ENCODE peak calls at places on chromosomes 11 and 22, in ten cellular contexts. One of them, this sample, is unnamed.

GRCh38 chr22:28015676-28016601 is 96.9 kb upstream of the PITPNB start:
- DNase-seq in heart left ventricle: peak; percentile 27
- DNase-seq in sigmoid colon: peak; percentile 58
- DNase-seq in transverse colon: peak; percentile 6
- DNase-seq in adrenal gland: no peak
- DNase-seq in suprapubic skin: peak; percentile 64
- DNase-seq in IMR-90: no peak
- DNase-seq in ovary: peak; percentile 25
- DNase-seq in Peyer's patch: no peak
- DNase-seq in uterus: peak; percentile 11
- DNase-seq in this sample: peak; percentile 52

GRCh38 chr11:33553486-33553885 is 147.1 kb downstream of the C11orf91 start:
- DNase-seq in adrenal gland: no peak
- DNase-seq in Peyer's patch: no peak
- DNase-seq in transverse colon: no peak
- DNase-seq in heart left ventricle: no peak
- DNase-seq in IMR-90: peak; percentile 43
- DNase-seq in suprapubic skin: no peak
- DNase-seq in sigmoid colon: no peak
- DNase-seq in uterus: no peak
- DNase-seq in ovary: no peak
- DNase-seq in this sample: no peak

GRCh38 chr11:128391809-128392208 is 195.5 kb downstream of the ETS1 start:
- DNase-seq in transverse colon: no peak
- DNase-seq in heart left ventricle: no peak
- DNase-seq in uterus: no peak
- DNase-seq in IMR-90: no peak
- DNase-seq in adrenal gland: no peak
- DNase-seq in Peyer's patch: no peak
- DNase-seq in ovary: no peak
- DNase-seq in suprapubic skin: no peak
- DNase-seq in sigmoid colon: no peak
- DNase-seq in this sample: no peak

GRCh38 chr11:61639816-61640443 is 40.3 kb upstream of the DAGLA start:
- DNase-seq in uterus: no peak
- DNase-seq in adrenal gland: no peak
- DNase-seq in IMR-90: peak; percentile 31
- DNase-seq in suprapubic skin: no peak
- DNase-seq in sigmoid colon: no peak
- DNase-seq in transverse colon: no peak
- DNase-seq in ovary: no peak
- DNase-seq in heart left ventricle: no peak
- DNase-seq in Peyer's patch: no peak
- DNase-seq in this sample: no peak

GRCh38 chr11:129117595-129118350 is 74.4 kb downstream of the ARHGAP32 start:
- DNase-seq in heart left ventricle: no peak
- DNase-seq in suprapubic skin: no peak
- DNase-seq in transverse colon: peak; percentile 20
- DNase-seq in uterus: peak; percentile 25
- DNase-seq in ovary: no peak
- DNase-seq in Peyer's patch: no peak
- DNase-seq in IMR-90: peak; percentile 82
- DNase-seq in adrenal gland: peak; percentile 54
- DNase-seq in sigmoid colon: no peak
- DNase-seq in this sample: no peak

GRCh38 chr22:49582671-49583070 is 245.0 kb downstream of the BRD1 start:
- DNase-seq in heart left ventricle: no peak
- DNase-seq in ovary: no peak
- DNase-seq in IMR-90: no peak
- DNase-seq in Peyer's patch: no peak
- DNase-seq in adrenal gland: no peak
- DNase-seq in suprapubic skin: no peak
- DNase-seq in uterus: no peak
- DNase-seq in sigmoid colon: no peak
- DNase-seq in transverse colon: peak; percentile 1
- DNase-seq in this sample: no peak

GRCh38 chr11:62245271-62245753 is 3.3 kb downstream of the SCGB1D2 start:
- DNase-seq in transverse colon: no peak
- DNase-seq in uterus: no peak
- DNase-seq in Peyer's patch: no peak
- DNase-seq in suprapubic skin: no peak
- DNase-seq in IMR-90: peak; percentile 28
- DNase-seq in adrenal gland: no peak
- DNase-seq in sigmoid colon: no peak
- DNase-seq in heart left ventricle: no peak
- DNase-seq in ovary: no peak
- DNase-seq in this sample: no peak

GRCh38 chr11:70491696-70492472 is 93.6 kb downstream of the CTTN start:
- DNase-seq in uterus: no peak
- DNase-seq in ovary: peak; percentile 19
- DNase-seq in transverse colon: no peak
- DNase-seq in IMR-90: no peak
- DNase-seq in sigmoid colon: peak; percentile 44
- DNase-seq in heart left ventricle: peak; percentile 14
- DNase-seq in suprapubic skin: no peak
- DNase-seq in adrenal gland: no peak
- DNase-seq in Peyer's patch: peak; percentile 37
- DNase-seq in this sample: peak; percentile 62

GRCh38 chr11:119108151-119108856 is 1.2 kb downstream of the C2CD2L start:
- DNase-seq in uterus: no peak
- DNase-seq in transverse colon: peak; percentile 64
- DNase-seq in sigmoid colon: no peak
- DNase-seq in Peyer's patch: peak; percentile 63
- DNase-seq in suprapubic skin: no peak
- DNase-seq in ovary: no peak
- DNase-seq in heart left ventricle: no peak
- DNase-seq in adrenal gland: no peak
- DNase-seq in IMR-90: peak; percentile 27
- DNase-seq in this sample: peak; percentile 85

GRCh38 chr11:17692931-17693330 is 26.4 kb upstream of the MYOD1 start:
- DNase-seq in IMR-90: no peak
- DNase-seq in adrenal gland: no peak
- DNase-seq in suprapubic skin: no peak
- DNase-seq in uterus: no peak
- DNase-seq in heart left ventricle: no peak
- DNase-seq in sigmoid colon: no peak
- DNase-seq in ovary: no peak
- DNase-seq in Peyer's patch: no peak
- DNase-seq in transverse colon: no peak
- DNase-seq in this sample: no peak

GRCh38 chr11:61567286-61568061 is 13.4 kb downstream of the SYT7 start:
- DNase-seq in adrenal gland: peak; percentile 86
- DNase-seq in IMR-90: peak; percentile 73
- DNase-seq in Peyer's patch: peak; percentile 84
- DNase-seq in transverse colon: peak; percentile 75
- DNase-seq in heart left ventricle: peak; percentile 84
- DNase-seq in ovary: peak; percentile 90
- DNase-seq in suprapubic skin: peak; percentile 91
- DNase-seq in sigmoid colon: peak; percentile 79
- DNase-seq in uterus: peak; percentile 81
- DNase-seq in this sample: peak; percentile 85

GRCh38 chr22:31240011-31240410 is 27.9 kb downstream of the LIMK2 start:
- DNase-seq in adrenal gland: no peak
- DNase-seq in Peyer's patch: no peak
- DNase-seq in heart left ventricle: no peak
- DNase-seq in suprapubic skin: no peak
- DNase-seq in sigmoid colon: no peak
- DNase-seq in ovary: no peak
- DNase-seq in IMR-90: peak; percentile 63
- DNase-seq in transverse colon: no peak
- DNase-seq in uterus: no peak
- DNase-seq in this sample: no peak

GRCh38 chr11:46278387-46279173 is 1.1 kb downstream of the CREB3L1 start:
- DNase-seq in sigmoid colon: peak; percentile 74
- DNase-seq in IMR-90: peak; percentile 59
- DNase-seq in Peyer's patch: peak; percentile 82
- DNase-seq in uterus: peak; percentile 66
- DNase-seq in transverse colon: peak; percentile 79
- DNase-seq in heart left ventricle: no peak
- DNase-seq in suprapubic skin: no peak
- DNase-seq in ovary: peak; percentile 78
- DNase-seq in adrenal gland: peak; percentile 80
- DNase-seq in this sample: no peak

GRCh38 chr11:76235233-76236091 is 29.2 kb upstream of the WNT11 start:
- DNase-seq in heart left ventricle: peak; percentile 91
- DNase-seq in IMR-90: peak; percentile 91
- DNase-seq in adrenal gland: peak; percentile 93
- DNase-seq in sigmoid colon: peak; percentile 95
- DNase-seq in ovary: peak; percentile 93
- DNase-seq in uterus: peak; percentile 93
- DNase-seq in suprapubic skin: peak; percentile 94
- DNase-seq in transverse colon: peak; percentile 91
- DNase-seq in Peyer's patch: peak; percentile 92
- DNase-seq in this sample: peak; percentile 95
- TF ChIP-seq POLR2A in heart left ventricle: no peak
- TF ChIP-seq POLR2A in IMR-90: peak; percentile 50
- TF ChIP-seq POLR2A in adrenal gland: peak; percentile 52
- TF ChIP-seq POLR2A in sigmoid colon: peak; percentile 33
- TF ChIP-seq POLR2A in ovary: peak; percentile 54
- TF ChIP-seq POLR2A in uterus: no peak
- TF ChIP-seq POLR2A in suprapubic skin: no peak
- TF ChIP-seq POLR2A in transverse colon: peak; percentile 39
- TF ChIP-seq POLR2A in Peyer's patch: no peak
- TF ChIP-seq POLR2A in this sample: no peak

DNA sequence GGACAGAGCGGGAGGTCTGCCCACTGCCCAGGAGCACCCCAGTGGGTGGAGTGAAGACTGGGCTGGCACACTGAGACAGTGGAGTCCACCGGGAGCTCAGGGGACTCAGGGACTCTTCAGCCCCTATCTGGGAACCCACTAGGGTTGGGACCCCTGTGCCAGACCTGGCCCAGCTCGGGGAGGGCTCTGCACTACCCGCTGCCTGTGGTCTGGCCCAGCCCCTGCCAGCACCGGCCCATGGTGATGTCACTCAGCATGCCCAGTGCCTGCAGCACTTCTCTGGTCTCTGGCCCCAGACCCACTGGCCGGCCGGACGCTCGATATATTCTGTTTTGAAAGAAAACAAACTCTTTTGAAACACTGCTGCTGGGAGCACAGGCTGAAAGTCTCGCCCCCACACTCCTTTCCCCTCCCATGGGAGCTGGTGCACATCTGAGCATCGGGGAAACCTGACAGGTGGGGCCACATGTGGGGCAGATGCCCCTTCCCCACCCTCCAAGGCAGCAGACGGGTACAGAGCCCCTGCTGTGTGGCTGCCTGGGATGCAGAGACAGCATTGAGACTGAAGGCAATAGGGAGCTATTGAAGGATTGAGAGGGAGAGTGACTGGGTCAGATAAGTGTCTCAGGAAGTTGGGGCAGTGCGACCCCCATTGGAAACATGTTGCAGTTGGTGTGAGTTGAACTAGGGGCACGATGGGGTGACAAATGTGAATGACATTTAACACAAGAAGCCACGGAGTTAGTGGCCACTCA is 62.9 kb downstream of the MYEOV start:
- DNase-seq in transverse colon: no peak
- DNase-seq in adrenal gland: peak; percentile 12
- DNase-seq in ovary: no peak
- DNase-seq in uterus: no peak
- DNase-seq in sigmoid colon: no peak
- DNase-seq in suprapubic skin: peak; percentile 73
- DNase-seq in IMR-90: no peak
- DNase-seq in heart left ventricle: no peak
- DNase-seq in Peyer's patch: peak; percentile 27
- DNase-seq in this sample: no peak
- H3K27ac ChIP-seq in transverse colon: no peak overlapping the region
- H3K27ac ChIP-seq in adrenal gland: no peak overlapping the region
- H3K27ac ChIP-seq in ovary: no peak overlapping the region
- H3K27ac ChIP-seq in uterus: no peak overlapping the region
- H3K27ac ChIP-seq in sigmoid colon: no peak overlapping the region
- H3K27ac ChIP-seq in suprapubic skin: no peak overlapping the region
- H3K27ac ChIP-seq in IMR-90: no peak overlapping the region
- H3K27ac ChIP-seq in heart left ventricle: no peak overlapping the region
- H3K27ac ChIP-seq in Peyer's patch: no peak overlapping the region
- H3K27ac ChIP-seq in this sample: no peak overlapping the region

DNA sequence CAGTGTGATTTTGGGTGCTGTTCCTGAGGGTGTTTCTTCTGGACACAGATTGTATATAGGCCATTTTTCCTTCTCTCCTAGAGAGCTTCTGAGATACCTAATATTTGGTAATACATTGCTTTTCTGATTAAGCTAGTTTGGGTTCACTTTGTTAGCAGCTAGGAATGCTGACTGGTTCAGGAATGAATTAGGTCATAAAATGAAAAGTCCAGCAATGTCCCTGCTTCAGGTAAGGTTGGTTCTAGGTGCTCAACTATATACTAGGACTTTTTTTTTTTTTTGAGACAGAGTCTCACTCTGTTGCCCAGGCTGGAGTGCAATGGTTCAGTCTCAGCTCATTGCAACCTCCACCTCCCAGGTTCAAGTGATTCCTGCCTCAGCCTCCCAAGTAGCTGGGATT is 32.9 kb upstream of the APOL5 start:
- DNase-seq in ovary: no peak
- DNase-seq in sigmoid colon: no peak
- DNase-seq in Peyer's patch: no peak
- DNase-seq in transverse colon: no peak
- DNase-seq in suprapubic skin: no peak
- DNase-seq in adrenal gland: no peak
- DNase-seq in uterus: no peak
- DNase-seq in heart left ventricle: no peak
- DNase-seq in IMR-90: no peak
- DNase-seq in this sample: no peak
- H3K4me1 ChIP-seq in ovary: no peaks in the 10 kb centered on the region
- H3K4me1 ChIP-seq in sigmoid colon: no peaks in the 10 kb centered on the region
- H3K4me1 ChIP-seq in Peyer's patch: no peaks in the 10 kb centered on the region
- H3K4me1 ChIP-seq in transverse colon: no peaks in the 10 kb centered on the region
- H3K4me1 ChIP-seq in suprapubic skin: no peaks in the 10 kb centered on the region
- H3K4me1 ChIP-seq in adrenal gland: no peaks in the 10 kb centered on the region
- H3K4me1 ChIP-seq in uterus: no peaks in the 10 kb centered on the region
- H3K4me1 ChIP-seq in heart left ventricle: no peaks in the 10 kb centered on the region
- H3K4me1 ChIP-seq in IMR-90: no peaks in the 10 kb centered on the region
- H3K4me1 ChIP-seq in this sample: no peaks in the 10 kb centered on the region

DNA sequence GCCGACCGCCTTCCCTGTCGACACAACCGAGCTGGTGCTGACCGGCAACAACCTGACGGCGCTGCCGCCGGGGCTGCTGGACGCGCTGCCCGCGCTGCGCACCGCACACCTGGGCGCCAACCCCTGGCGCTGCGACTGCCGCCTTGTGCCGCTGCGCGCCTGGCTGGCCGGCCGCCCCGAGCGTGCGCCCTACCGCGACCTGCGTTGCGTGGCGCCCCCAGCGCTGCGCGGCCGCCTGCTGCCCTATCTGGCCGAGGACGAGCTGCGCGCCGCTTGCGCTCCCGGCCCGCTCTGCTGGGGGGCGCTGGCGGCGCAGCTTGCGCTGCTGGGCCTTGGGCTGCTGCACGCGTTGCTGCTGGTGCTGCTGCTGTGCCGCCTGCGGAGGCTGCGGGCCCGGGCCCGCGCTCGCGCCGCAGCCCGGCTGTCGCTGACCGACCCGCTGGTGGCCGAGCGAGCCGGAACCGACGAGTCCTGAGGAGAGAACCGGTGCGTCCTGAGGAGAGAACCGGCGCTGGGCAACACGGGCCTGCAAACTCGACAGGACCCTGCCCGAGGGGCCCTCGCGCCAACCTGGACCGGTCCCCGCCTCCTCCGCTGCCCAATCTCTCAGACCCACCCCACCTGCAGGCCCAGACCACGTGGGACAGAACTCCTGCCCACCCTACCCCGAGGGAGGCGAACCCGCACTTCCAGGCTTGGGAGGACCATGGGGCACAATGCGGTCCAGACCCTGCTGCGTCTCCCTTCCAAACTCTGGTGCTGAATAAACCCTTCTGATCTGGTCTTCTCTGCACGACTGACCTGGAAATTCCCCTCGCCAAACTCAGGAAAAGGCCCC is 870 bp downstream of the GP1BB start:
- DNase-seq in sigmoid colon: no peak
- DNase-seq in IMR-90: peak; percentile 18
- DNase-seq in Peyer's patch: no peak
- DNase-seq in ovary: no peak
- DNase-seq in heart left ventricle: no peak
- DNase-seq in uterus: no peak
- DNase-seq in adrenal gland: no peak
- DNase-seq in transverse colon: no peak
- DNase-seq in suprapubic skin: no peak
- DNase-seq in this sample: no peak
- TF ChIP-seq POLR2A in sigmoid colon: no peak
- TF ChIP-seq POLR2A in IMR-90: no peak
- TF ChIP-seq POLR2A in Peyer's patch: no peak
- TF ChIP-seq POLR2A in ovary: no peak
- TF ChIP-seq POLR2A in heart left ventricle: no peak
- TF ChIP-seq POLR2A in uterus: no peak
- TF ChIP-seq POLR2A in adrenal gland: no peak
- TF ChIP-seq POLR2A in transverse colon: no peak
- TF ChIP-seq POLR2A in suprapubic skin: no peak
- TF ChIP-seq POLR2A in this sample: no peak